ENCODE peak calls at places on chromosomes 13 and 19, in ten cellular contexts. D is CD8-positive, alpha-beta memory T cell; N is Right ventricle myocardium superior; H is nucleus accumbens; C is stimulated activated CD8-positive, alpha-beta memory T cell treated with anti-CD3 and anti-CD28 coated beads, Interleukin-15, amount 100 ng/mL, for 1 hour; K is cardiac muscle cell; J is GM23248; T is stimulated activated CD4-positive, alpha-beta T cell treated with anti-CD3 and anti-CD28 coated beads, TNF-alpha, amount 100 ng/mL, for 1 hour; F is NCI-H1092; R is NCI-H524. G is an unnamed sample.

GRCh38 chr13:37457594-37457993 is 141.0 kb downstream of the POSTN start:
- DNase-seq in D (no peak), N (no peak), H (no peak), C (no peak), K (no peak), J (peak; percentile 29), T (no peak), F (no peak), R (no peak), G (no peak)

GRCh38 chr13:42174344-42175162 is 97.4 kb upstream of the AKAP11 start:
- DNase-seq in D (no peak), N (no peak), H (no peak), C (no peak), K (peak; percentile 24), J (peak; percentile 2), T (no peak), F (no peak), R (no peak), G (no peak)

GRCh38 chr13:71018544-71018943 is 848.5 kb downstream of the DACH1 start:
- DNase-seq in D (no peak), N (no peak), H (no peak), C (no peak), K (no peak), J (no peak), T (no peak), F (no peak), R (no peak), G (no peak)

GRCh38 chr13:107824636-107825035 is 390.7 kb downstream of the LIG4 start:
- DNase-seq in D (no peak), N (no peak), H (no peak), C (no peak), K (no peak), J (no peak), T (no peak), F (no peak), R (no peak), G (no peak)

GRCh38 chr19:20969498-20969897 is 46.4 kb downstream of the ZNF85 start:
- DNase-seq in D (no peak), N (no peak), H (no peak), C (no peak), K (no peak), J (no peak), T (no peak), F (no peak), R (no peak), G (no peak)

GRCh38 chr19:46976845-46977320 is 42.8 kb upstream of the NPAS1 start:
- DNase-seq in D (no peak), N (peak; percentile 69), H (no peak), C (no peak), K (peak; percentile 83), J (peak; percentile 86), T (no peak), F (no peak), R (no peak), G (no peak)

GRCh38 chr13:93146584-93147292 is 79.9 kb upstream of the GPC6 start:
- DNase-seq in D (no peak), N (no peak), H (no peak), C (no peak), K (peak; percentile 88), J (peak; percentile 47), T (no peak), F (no peak), R (no peak), G (no peak)

GRCh38 chr13:49821216-49821820 is 28.8 kb upstream of the KPNA3 start:
- DNase-seq in D (no peak), N (no peak), H (no peak), C (no peak), K (peak; percentile 15), J (peak; percentile 32), T (no peak), F (no peak), R (no peak), G (no peak)

GRCh38 chr13:45737571-45738002 is 35.5 kb downstream of the CBY2 start:
- DNase-seq in D (no peak), N (no peak), H (no peak), C (no peak), K (no peak), J (no peak), T (no peak), F (no peak), R (no peak), G (no peak)

GRCh38 chr13:47747901-47748300 is 253.2 kb downstream of the SUCLA2 start:
- DNase-seq in D (no peak), N (no peak), H (no peak), C (no peak), K (no peak), J (no peak), T (no peak), F (no peak), R (no peak), G (no peak)

GRCh38 chr13:64446372-64446771 is 2783.8 kb downstream of the PCDH9 start:
- DNase-seq in D (no peak), N (no peak), H (no peak), C (no peak), K (no peak), J (no peak), T (no peak), F (no peak), R (no peak), G (no peak)

GRCh38 chr13:26220575-26220974 is 1.5 kb downstream of the RNF6 start:
- DNase-seq in D (no peak), N (no peak), H (no peak), C (no peak), K (peak; percentile 27), J (peak; percentile 75), T (no peak), F (no peak), R (no peak), G (no peak)

GRCh38 chr19:38362076-38362945 is 12.1 kb upstream of the PSMD8 start:
- DNase-seq in D (peak; percentile 76), N (peak; percentile 92), H (no peak), C (peak; percentile 47), K (peak; percentile 52), J (peak; percentile 89), T (peak; percentile 29), F (no peak), R (peak; percentile 44), G (peak; percentile 28)

GRCh38 chr19:46963093-46963734 is 56.4 kb upstream of the NPAS1 start:
- DNase-seq in D (no peak), N (no peak), H (no peak), C (no peak), K (peak; percentile 96), J (peak; percentile 96), T (no peak), F (no peak), R (no peak), G (no peak)

GRCh38 chr19:55460670-55461258 is 678 bp downstream of the ISOC2 start:
- DNase-seq in D (peak; percentile 60), N (peak; percentile 88), H (no peak), C (no peak), K (peak; percentile 96), J (peak; percentile 89), T (no peak), F (no peak), R (no peak), G (no peak)

GRCh38 chr19:10692673-10693264 is 8.5 kb upstream of the QTRT1 start:
- DNase-seq in D (no peak), N (no peak), H (no peak), C (no peak), K (no peak), J (no peak), T (no peak), F (no peak), R (no peak), G (no peak)

GRCh38 chr19:47094557-47095517 is 18.7 kb downstream of the ZC3H4 start:
- DNase-seq in D (no peak), N (no peak), H (no peak), C (no peak), K (no peak), J (peak; percentile 13), T (no peak), F (no peak), R (no peak), G (no peak)

GRCh38 chr19:18932216-18932841 is 8.7 kb downstream of the HOMER3 start:
- DNase-seq in D (peak; percentile 78), N (peak; percentile 87), H (peak; percentile 43), C (peak; percentile 68), K (peak; percentile 51), J (peak; percentile 89), T (peak; percentile 62), F (no peak), R (no peak), G (peak; percentile 65)

GRCh38 chr19:54207908-54208783 is 7.5 kb downstream of the RPS9 start:
- DNase-seq in D (no peak), N (peak; percentile 70), H (no peak), C (no peak), K (peak; percentile 100), J (peak; percentile 30), T (no peak), F (no peak), R (no peak), G (no peak)